ENCODE peak calls at places on chromosomes 11 and 22, in nine cellular contexts. N is CD8-positive, alpha-beta T cell; I is aorta; W is uterus; G is fibroblast of lung; M is adrenal gland; O is A549; B is psoas muscle; U is neuronal stem cell. J is an unnamed sample.

GRCh38 chr11:49208006-49208721 is at the start of gene FOLH1:
- DNase-seq in U (peak; percentile 5), G (peak; percentile 49), W (peak; percentile 15), O (no peak), B (peak; percentile 28), M (peak; percentile 14), I (peak; percentile 78), N (no peak), J (peak; percentile 12)

GRCh38 chr11:131465056-131465455 is 94.6 kb downstream of the NTM start:
- DNase-seq in M (no peak), I (no peak), N (no peak), W (no peak), U (no peak), B (no peak), G (no peak), O (no peak), J (no peak)

GRCh38 chr22:49240472-49240871 is 587.2 kb downstream of the BRD1 start:
- DNase-seq in O (no peak), U (no peak), N (no peak), I (peak; percentile 27), B (no peak), M (no peak), W (no peak), G (no peak), J (no peak)

GRCh38 chr22:35842954-35843353 is 125.3 kb downstream of the APOL5 start:
- DNase-seq in I (no peak), M (peak; percentile 63), G (peak; percentile 54), B (no peak), W (no peak), U (no peak), N (no peak), O (peak; percentile 73), J (peak; percentile 38)

GRCh38 chr22:24289138-24289537 is 18.5 kb downstream of the SPECC1L start:
- DNase-seq in W (no peak), M (no peak), G (peak; percentile 91), U (no peak), O (no peak), I (no peak), B (no peak), N (no peak), J (no peak)

GRCh38 chr11:131305005-131305404 is 65.4 kb upstream of the NTM start:
- DNase-seq in U (no peak), M (no peak), N (no peak), B (no peak), I (no peak), O (no peak), G (no peak), W (no peak), J (no peak)

GRCh38 chr11:69127091-69127850 is 28.5 kb upstream of the SMIM38 start:
- DNase-seq in U (no peak), N (no peak), G (no peak), M (no peak), B (no peak), W (no peak), I (peak; percentile 84), O (no peak), J (peak; percentile 48)

GRCh38 chr11:59283311-59283710 is 70.6 kb upstream of the MPEG1 start:
- DNase-seq in O (no peak), M (no peak), N (no peak), I (no peak), U (no peak), G (no peak), B (no peak), W (no peak), J (no peak)

GRCh38 chr11:76742912-76743311 is 40.2 kb upstream of the TSKU start:
- DNase-seq in B (no peak), U (no peak), N (no peak), G (peak; percentile 70), M (no peak), O (no peak), W (no peak), I (no peak), J (no peak)

GRCh38 chr22:38737302-38738060 is 18.3 kb downstream of the SUN2 start:
- DNase-seq in O (no peak), N (peak; percentile 49), W (no peak), I (no peak), G (no peak), B (no peak), M (no peak), U (no peak), J (no peak)

GRCh38 chr22:46074771-46075551 is 75.4 kb upstream of the PPARA start:
- DNase-seq in W (peak; percentile 24), U (no peak), O (no peak), G (no peak), M (peak; percentile 44), N (no peak), B (peak; percentile 24), I (peak; percentile 62), J (no peak)

GRCh38 chr11:69007978-69008381 is 5.1 kb downstream of the MRGPRF start:
- DNase-seq in U (no peak), W (peak; percentile 26), I (peak; percentile 69), N (no peak), G (peak; percentile 89), O (peak; percentile 24), M (no peak), B (no peak), J (no peak)

GRCh38 chr11:63879598-63879997 is 37.4 kb downstream of the RCOR2 start:
- DNase-seq in B (no peak), G (peak; percentile 31), W (no peak), U (no peak), O (no peak), N (no peak), M (no peak), I (no peak), J (no peak)
- H3K4me1 ChIP-seq in B (peaks cover 10% of the 10 kb centered on the region), G (peaks cover 14% of the 10 kb centered on the region), W (no peaks in the 10 kb centered on the region), U (peaks cover 20% of the 10 kb centered on the region), O (peaks cover 18% of the 10 kb centered on the region), N (peaks cover 67% of the 10 kb centered on the region), M (peaks cover 39% of the 10 kb centered on the region), I (peaks cover 2% of the 10 kb centered on the region), J (peaks cover 67% of the 10 kb centered on the region)

DNA sequence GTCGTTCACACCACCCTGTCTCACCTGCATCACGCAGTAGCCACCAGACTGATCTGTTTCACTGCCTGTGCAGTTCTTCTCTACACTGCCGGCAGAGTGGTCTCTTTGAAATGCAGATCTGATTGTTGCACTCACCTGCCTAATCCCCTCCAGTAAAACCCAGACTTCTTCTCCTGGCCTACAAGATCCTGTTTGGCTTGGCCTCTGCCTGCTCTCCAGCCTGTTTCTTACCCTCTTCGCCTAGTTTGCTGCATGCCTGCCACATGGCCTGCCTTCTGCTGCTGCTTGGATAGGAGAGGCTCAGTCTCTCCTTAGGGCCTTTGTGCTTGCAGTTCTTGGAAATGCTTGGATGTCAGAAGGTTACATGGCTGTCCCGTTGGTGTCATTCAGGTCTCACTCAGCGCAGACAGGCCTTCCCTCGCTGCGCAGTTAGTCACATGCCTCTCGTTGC is 42.0 kb downstream of the PACS1 start:
- DNase-seq in I (no peak), W (no peak), N (no peak), B (no peak), M (no peak), O (peak; percentile 27), U (no peak), G (no peak), J (no peak)
- H3K27ac ChIP-seq in I (no peak overlapping the region), W (no peak overlapping the region), N (no peak overlapping the region), B (no peak overlapping the region), M (no peak overlapping the region), O (peak overlapping the region; percentile 93), U (no peak overlapping the region), G (peak overlapping the region; percentile 56), J (no peak overlapping the region)

GRCh38 chr22:47623056-47623739 is 860.7 kb downstream of the TBC1D22A start:
- DNase-seq in B (no peak), O (no peak), U (no peak), N (peak; percentile 32), G (no peak), M (no peak), I (no peak), W (no peak), J (no peak)
- H3K9me3 ChIP-seq in B (no peaks in the 10 kb centered on the region), O (no peaks in the 10 kb centered on the region), U (peaks cover 4% of the 10 kb centered on the region), N (no peaks in the 10 kb centered on the region), G (no peaks in the 10 kb centered on the region), M (no peaks in the 10 kb centered on the region), I (no peaks in the 10 kb centered on the region), W (no peaks in the 10 kb centered on the region), J (no peaks in the 10 kb centered on the region)

GRCh38 chr11:33292306-33292705 is 35.1 kb downstream of the HIPK3 start:
- DNase-seq in W (no peak), U (no peak), G (no peak), M (no peak), N (no peak), I (no peak), B (no peak), O (no peak), J (no peak)

GRCh38 chr11:33294797-33295196 is 37.6 kb downstream of the HIPK3 start:
- DNase-seq in I (no peak), W (no peak), O (no peak), M (no peak), U (no peak), N (no peak), G (no peak), B (no peak), J (no peak)

GRCh38 chr11:33294224-33294623 is 37.0 kb downstream of the HIPK3 start:
- DNase-seq in M (no peak), N (no peak), G (no peak), W (no peak), I (no peak), U (no peak), B (no peak), O (no peak), J (no peak)

GRCh38 chr11:33290319-33290718 is 33.1 kb downstream of the HIPK3 start:
- DNase-seq in B (no peak), U (no peak), O (no peak), W (no peak), N (no peak), M (no peak), G (no peak), I (no peak), J (no peak)

GRCh38 chr11:33291004-33291777 is 34.0 kb downstream of the HIPK3 start:
- DNase-seq in U (no peak), O (peak; percentile 43), N (no peak), B (no peak), I (no peak), W (no peak), G (peak; percentile 35), M (no peak), J (no peak)
- H3K4me1 ChIP-seq in U (no peaks in the 10 kb centered on the region), O (peaks cover 21% of the 10 kb centered on the region), N (no peaks in the 10 kb centered on the region), B (peaks cover 52% of the 10 kb centered on the region), I (no peaks in the 10 kb centered on the region), W (peaks cover 12% of the 10 kb centered on the region), G (no peaks in the 10 kb centered on the region), M (peaks cover 22% of the 10 kb centered on the region), J (peaks cover 23% of the 10 kb centered on the region)